ENCODE peak calls at places on chromosomes 6 and 20, in four cellular contexts. Y is astrocyte of the spinal cord, R is upper lobe of left lung, S is neural progenitor cell. E is an unnamed sample.

GRCh38 chr6:136039185-136039584 is 187.7 kb downstream of the PDE7B start:
- DNase-seq in Y (no peak), R (no peak), S (no peak), E (no peak)

GRCh38 chr6:166498228-166498627 is 88.2 kb downstream of the RAMACL start:
- DNase-seq in Y (no peak), R (no peak), S (no peak), E (no peak)

GRCh38 chr6:40586800-40587201 is 363 bp downstream of the LRFN2 start:
- DNase-seq in Y (no peak), R (peak), S (peak), E (no peak)

GRCh38 chr6:23690650-23691049 is 435.4 kb upstream of the NRSN1 start:
- DNase-seq in Y (no peak), R (no peak), S (no peak), E (no peak)

GRCh38 chr6:128112494-128112893 is 211.6 kb upstream of the THEMIS start:
- DNase-seq in Y (peak), R (no peak), S (no peak), E (no peak)

GRCh38 chr20:44651507-44652373 is at the start of gene ADA:
- DNase-seq in Y (peak), R (peak), S (peak), E (no peak)

GRCh38 chr6:157273756-157274088 is 49.6 kb downstream of the TMEM242 start:
- DNase-seq in Y (peak), R (peak), S (peak), E (no peak)

GRCh38 chr6:39303425-39304153 is 10.6 kb downstream of the KCNK17 start:
- DNase-seq in Y (no peak), R (peak), S (no peak), E (no peak)

GRCh38 chr6:39207421-39208232 is 21.6 kb downstream of the KCNK5 start:
- DNase-seq in Y (no peak), R (no peak), S (no peak), E (no peak)

GRCh38 chr20:36574278-36575065 is 1.1 kb downstream of the TGIF2 start:
- DNase-seq in Y (no peak), R (peak), S (peak), E (no peak)

GRCh38 chr6:30847971-30848441 is 36.3 kb upstream of the DDR1 start:
- DNase-seq in Y (no peak), R (no peak), S (no peak), E (no peak)
- H3K4me3 ChIP-seq in Y (no peak), R (no peak), S (no peak), E (no peak)

DNA sequence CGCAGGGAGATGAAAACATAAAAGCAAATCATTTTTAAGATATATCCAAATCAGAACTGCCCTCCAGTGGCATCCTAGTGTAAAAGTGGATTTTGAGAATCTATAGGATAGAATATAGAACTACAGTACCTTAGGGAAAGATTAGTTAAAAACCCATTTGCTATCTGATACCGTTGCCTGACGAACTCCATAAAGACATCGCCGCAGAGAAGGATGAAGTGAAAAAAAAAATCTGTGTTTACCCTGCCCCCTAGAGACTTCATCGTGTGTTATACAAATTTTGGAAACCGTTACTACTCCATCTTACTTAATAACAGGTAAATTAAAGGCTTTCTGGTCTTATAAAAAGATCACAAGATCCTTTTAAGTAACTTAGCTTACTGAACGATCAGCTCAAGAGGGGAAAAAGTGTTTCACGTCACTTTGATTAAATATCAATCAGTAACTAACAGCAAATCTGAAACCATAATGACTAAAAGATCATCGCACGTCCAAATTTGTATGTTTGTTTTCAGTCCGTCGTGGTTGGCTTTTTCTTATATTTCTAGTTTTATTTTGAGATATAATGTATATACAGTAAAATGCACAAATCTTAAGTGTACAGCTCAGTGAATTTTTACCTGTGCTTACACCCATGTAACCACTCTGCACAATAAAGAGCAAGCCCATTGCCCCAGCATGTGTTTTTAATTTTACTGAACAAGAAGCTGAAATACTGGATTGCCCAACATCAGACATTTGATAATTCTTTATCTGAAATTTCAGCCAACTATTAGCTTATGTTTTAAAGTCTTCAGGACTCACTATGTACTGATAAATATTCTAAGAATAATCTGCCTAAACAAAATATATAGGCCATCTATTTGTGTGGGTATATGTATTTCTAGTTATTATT is 879 bp upstream of the MCM3 start:
- DNase-seq in Y (no peak), R (no peak), S (peak), E (no peak)
- TF ChIP-seq CTCF in Y (no peak), R (no peak), S (peak), E (peak)

GRCh38 chr6:15730442-15730841 is 67.6 kb upstream of the DTNBP1 start:
- DNase-seq in Y (no peak), R (no peak), S (no peak), E (no peak)
- H3K4me3 ChIP-seq in Y (no peak), R (no peak), S (no peak), E (no peak)

DNA sequence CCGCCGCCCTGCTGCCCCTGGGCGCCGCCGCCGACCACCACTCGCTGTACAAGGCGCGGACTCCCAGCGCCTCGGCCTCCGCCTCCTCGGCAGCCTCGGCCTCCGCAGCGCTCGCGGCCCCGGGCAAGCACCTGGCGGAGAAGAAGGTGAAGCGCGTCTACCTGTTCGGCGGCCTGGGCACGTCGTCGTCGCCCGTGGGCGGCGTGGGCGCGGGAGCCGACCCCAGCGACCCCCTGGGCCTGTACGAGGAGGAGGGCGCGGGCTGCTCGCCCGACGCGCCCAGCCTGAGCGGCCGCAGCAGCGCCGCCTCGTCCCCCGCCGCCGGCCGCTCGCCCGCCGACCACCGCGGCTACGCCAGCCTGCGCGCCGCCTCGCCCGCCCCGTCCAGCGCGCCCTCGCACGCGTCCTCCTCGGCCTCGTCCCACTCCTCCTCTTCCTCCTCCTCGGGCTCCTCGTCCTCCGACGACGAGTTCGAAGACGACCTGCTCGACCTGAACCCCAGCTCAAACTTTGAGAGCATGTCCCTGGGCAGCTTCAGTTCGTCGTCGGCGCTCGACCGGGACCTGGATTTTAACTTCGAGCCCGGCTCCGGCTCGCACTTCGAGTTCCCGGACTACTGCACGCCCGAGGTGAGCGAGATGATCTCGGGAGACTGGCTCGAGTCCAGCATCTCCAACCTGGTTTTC is 1.9 kb downstream of the SOX4 start:
- DNase-seq in Y (peak), R (peak), S (peak), E (no peak)
- TF ChIP-seq CTCF in Y (no peak), R (peak), S (peak), E (peak)